ENCODE peak calls at places on chromosomes 12 and 14, in nine cellular contexts. C, Y, J, E, D, R, B, P and O are unnamed samples.

GRCh38 chr12:72072613-72073212 is 134.1 kb downstream of the TPH2 start:
- DNase-seq in C (no peak), P (no peak), J (no peak), Y (no peak), D (no peak), B (no peak), E (no peak), R (peak), O (no peak)

GRCh38 chr12:52528641-52529143 is 8.5 kb upstream of the KRT5 start:
- DNase-seq in C (no peak), R (no peak), P (peak), D (no peak), J (no peak), Y (no peak), B (no peak), E (no peak), O (no peak)

GRCh38 chr12:29200586-29200985 is 51.5 kb downstream of the FAR2 start:
- DNase-seq in Y (no peak), B (no peak), D (no peak), J (no peak), C (no peak), E (no peak), P (no peak), R (no peak), O (no peak)

GRCh38 chr14:104102282-104102914 is 16.9 kb downstream of the ASPG start:
- DNase-seq in D (no peak), R (no peak), E (peak), P (no peak), Y (no peak), B (peak), C (no peak), J (no peak), O (no peak)

GRCh38 chr14:29016050-29016900 is 249.7 kb downstream of the FOXG1 start:
- DNase-seq in R (peak), E (no peak), C (no peak), Y (no peak), J (peak), P (no peak), B (peak), D (peak), O (peak)

GRCh38 chr12:100077367-100077766 is 65.3 kb downstream of the BLTP3B start:
- DNase-seq in B (no peak), D (no peak), E (no peak), J (no peak), Y (no peak), C (no peak), R (no peak), P (no peak), O (peak)

GRCh38 chr14:105445901-105446845 is 26.5 kb downstream of the MTA1 start:
- DNase-seq in P (no peak), J (no peak), Y (no peak), E (no peak), C (no peak), D (no peak), R (no peak), B (no peak), O (no peak)

GRCh38 chr14:68695326-68695768 is 97.5 kb downstream of the ZFP36L1 start:
- DNase-seq in Y (no peak), D (peak), C (peak), P (peak), J (peak), R (no peak), E (peak), B (peak), O (peak)

GRCh38 chr12:110826592-110827200 is 20.1 kb upstream of the CCDC63 start:
- DNase-seq in E (peak), Y (peak), B (peak), R (peak), P (peak), J (peak), C (peak), D (peak), O (peak)

GRCh38 chr14:57352771-57353170 is 37.6 kb upstream of the NAA30 start:
- DNase-seq in B (no peak), J (no peak), P (no peak), D (peak), C (no peak), Y (no peak), E (no peak), R (peak), O (no peak)

GRCh38 chr14:99707921-99708320 is 23.8 kb downstream of the CYP46A1 start:
- DNase-seq in C (no peak), J (no peak), Y (no peak), B (no peak), D (no peak), R (no peak), E (no peak), P (peak), O (no peak)

GRCh38 chr12:68977909-68978610 is 45.1 kb upstream of the CPM start:
- DNase-seq in Y (no peak), B (no peak), R (peak), P (no peak), E (no peak), C (no peak), D (no peak), J (no peak), O (no peak)

GRCh38 chr14:85308531-85309300 is 221.2 kb upstream of the FLRT2 start:
- DNase-seq in D (no peak), P (no peak), Y (no peak), R (peak), E (no peak), B (no peak), J (no peak), C (no peak), O (no peak)

GRCh38 chr12:124680863-124681778 is 113.7 kb upstream of the NCOR2 start:
- DNase-seq in Y (no peak), D (peak), P (no peak), R (no peak), B (no peak), C (peak), J (peak), E (peak), O (peak)

GRCh38 chr14:100536141-100536540 is 51.1 kb downstream of the BEGAIN start:
- DNase-seq in B (peak), D (no peak), R (peak), C (peak), J (peak), P (no peak), E (no peak), Y (no peak), O (no peak)

GRCh38 chr12:15982071-15982470 is 70.9 kb downstream of the DERA start:
- DNase-seq in B (no peak), E (no peak), P (no peak), C (no peak), D (no peak), J (no peak), Y (no peak), R (no peak), O (peak)